ENCODE peak calls at places on chromosomes 11 and 22, in six cellular contexts. L, M, A, H, Q and Z are unnamed samples. For H3K4me1, the result is how much of the 10 kb centered on the place peaks cover.

GRCh38 chr11:123509737-123510578 is 79.9 kb downstream of the GRAMD1B start:
- DNase-seq in Q (no peak), L (no peak), H (peak), A (no peak), M (peak), Z (peak)

GRCh38 chr22:22201185-22201924 is 43.2 kb upstream of the VPREB1 start:
- DNase-seq in L (peak), Q (no peak), A (no peak), M (peak), H (peak), Z (no peak)

GRCh38 chr22:38240734-38241252 is 32.0 kb downstream of the TMEM184B start:
- DNase-seq in M (peak), Q (no peak), L (no peak), A (no peak), H (peak), Z (peak)

GRCh38 chr11:19978668-19979518 is 181.4 kb downstream of the DBX1 start:
- DNase-seq in Q (no peak), A (no peak), H (peak), L (no peak), M (peak), Z (peak)

GRCh38 chr11:69948256-69949141 is 129.3 kb upstream of the FGF3 start:
- DNase-seq in L (no peak), H (no peak), M (peak), A (no peak), Q (no peak), Z (peak)

GRCh38 chr11:17391493-17392355 is 3.3 kb upstream of the KCNJ11 start:
- DNase-seq in A (no peak), Q (no peak), M (no peak), L (no peak), H (no peak), Z (no peak)

GRCh38 chr22:44031111-44031963 is 7.2 kb downstream of the PARVB start:
- DNase-seq in L (peak), H (peak), Q (no peak), M (no peak), A (no peak), Z (no peak)

GRCh38 chr11:10747733-10748132 is 3.3 kb upstream of the CTR9 start:
- DNase-seq in A (no peak), L (no peak), M (no peak), H (no peak), Q (no peak), Z (no peak)

GRCh38 chr22:41576877-41577276 is 12.8 kb downstream of the PMM1 start:
- DNase-seq in Q (no peak), A (no peak), M (peak), L (peak), H (peak), Z (no peak)

GRCh38 chr11:69352181-69352580 is 58.2 kb downstream of the MYEOV start:
- DNase-seq in A (no peak), Q (no peak), H (peak), L (no peak), M (no peak), Z (peak)

GRCh38 chr22:24185501-24186351 is 4.4 kb downstream of the SUSD2 start:
- DNase-seq in M (no peak), H (no peak), Q (no peak), A (no peak), L (no peak), Z (no peak)

GRCh38 chr11:73271936-73272679 is at the start of gene P2RY6:
- DNase-seq in L (no peak), A (no peak), M (peak), Q (no peak), H (no peak), Z (peak)

GRCh38 chr22:36948273-36949055 is 35.0 kb downstream of the CSF2RB start:
- DNase-seq in H (no peak), A (no peak), L (no peak), M (no peak), Q (no peak), Z (peak)

GRCh38 chr22:39967103-39967829 is 7.1 kb downstream of the TMA7B start:
- DNase-seq in H (peak), L (no peak), A (no peak), M (peak), Q (no peak), Z (peak)

GRCh38 chr11:12128191-12128841 is 17.9 kb downstream of the MICAL2 start:
- DNase-seq in M (no peak), H (no peak), L (no peak), A (no peak), Q (no peak), Z (no peak)

GRCh38 chr11:75236062-75236461 is 4.5 kb upstream of the TPBGL start:
- DNase-seq in Q (no peak), L (no peak), M (no peak), A (no peak), H (no peak), Z (no peak)

GRCh38 chr11:64223001-64223651 is 2.9 kb downstream of the TRPT1 start:
- DNase-seq in H (no peak), L (no peak), M (no peak), A (no peak), Q (no peak), Z (no peak)

GRCh38 chr22:37095113-37095512 is 14.4 kb downstream of the TMPRSS6 start:
- DNase-seq in A (no peak), H (no peak), L (no peak), M (no peak), Q (no peak), Z (no peak)

GRCh38 chr11:132962026-132962425 is 570.3 kb downstream of the OPCML start:
- DNase-seq in L (no peak), H (no peak), A (no peak), M (peak), Q (no peak), Z (peak)

DNA sequence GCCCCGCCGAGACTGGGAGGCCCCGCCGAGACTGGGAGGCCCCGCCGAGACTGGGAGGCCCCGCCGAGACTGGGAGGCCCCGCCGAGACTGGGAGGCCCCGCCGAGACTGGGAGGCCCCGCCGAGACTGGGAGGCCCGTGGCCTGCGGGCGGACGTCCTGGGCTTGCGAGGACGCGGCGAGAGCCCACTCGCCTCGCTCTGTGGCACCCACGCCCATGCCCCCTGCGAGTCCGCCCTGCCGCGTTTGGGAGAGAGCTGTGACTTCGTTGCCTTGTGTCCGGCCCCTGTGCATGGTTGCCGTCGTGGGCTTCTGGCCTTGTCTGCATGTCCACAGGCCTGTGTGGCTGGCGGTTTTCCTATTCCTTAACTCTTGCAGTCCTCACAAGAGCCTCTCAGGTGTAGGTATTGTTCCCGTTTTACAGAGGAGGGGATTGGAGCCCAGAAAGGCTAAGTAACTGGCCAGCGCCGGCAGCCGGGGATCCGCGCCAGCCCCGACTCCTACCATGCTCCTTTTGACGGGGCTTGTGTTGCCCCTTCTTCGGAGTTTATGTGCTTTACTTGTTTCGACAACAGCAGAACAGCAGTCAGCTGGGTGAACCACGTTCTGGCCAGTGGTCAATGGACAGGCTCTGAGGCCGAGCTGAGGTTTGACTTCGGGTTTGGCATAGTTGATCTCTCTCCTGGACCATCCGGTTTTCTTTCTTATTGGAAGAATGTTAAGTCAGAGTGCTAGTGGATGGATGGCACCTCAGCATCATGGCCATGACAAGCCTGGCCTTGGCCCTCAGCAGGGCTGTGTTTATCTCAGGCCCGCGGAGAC is 731 bp downstream of the PHRF1 start:
- DNase-seq in L (no peak), H (peak), A (no peak), M (peak), Q (no peak), Z (no peak)
- H3K4me1 ChIP-seq in L (half or more), H (under half), A (under half), M (under half), Q (under half), Z (under half)

GRCh38 chr11:1780700-1781592 is 17.2 kb upstream of the CTSD start:
- DNase-seq in L (no peak), H (no peak), Q (no peak), A (no peak), M (no peak), Z (no peak)
- H3K27ac ChIP-seq in L (no peak), H (no peak), Q (no peak), A (no peak), M (no peak), Z (no peak)

GRCh38 chr22:49951986-49952896 is 8.3 kb upstream of the PIM3 start:
- DNase-seq in Q (no peak), H (peak), A (no peak), M (peak), L (no peak), Z (peak)

GRCh38 chr22:49950396-49950994 is 10.1 kb upstream of the PIM3 start:
- DNase-seq in Q (no peak), M (no peak), A (no peak), L (no peak), H (no peak), Z (no peak)

GRCh38 chr22:49949914-49950292 is 10.7 kb upstream of the PIM3 start:
- DNase-seq in L (no peak), H (no peak), M (no peak), Q (no peak), A (no peak), Z (no peak)

GRCh38 chr22:49951678-49951985 is 8.9 kb upstream of the PIM3 start:
- DNase-seq in A (no peak), L (no peak), Q (no peak), H (no peak), M (no peak), Z (no peak)

GRCh38 chr22:49951001-49951677 is 9.4 kb upstream of the PIM3 start:
- DNase-seq in Q (no peak), H (no peak), A (no peak), L (no peak), M (no peak), Z (no peak)
- H3K4me1 ChIP-seq in Q (under half), H (under half), A (under half), L (under half), M (under half), Z (under half)

GRCh38 chr11:125454047-125454446 is 42.0 kb downstream of the FEZ1 start:
- DNase-seq in M (no peak), L (no peak), A (no peak), Q (no peak), H (no peak), Z (no peak)

GRCh38 chr11:125448136-125448535 is 47.9 kb downstream of the FEZ1 start:
- DNase-seq in Q (no peak), M (peak), L (no peak), H (no peak), A (no peak), Z (peak)

GRCh38 chr11:125452125-125452470 is 44.0 kb downstream of the FEZ1 start:
- DNase-seq in A (no peak), M (no peak), Q (no peak), L (no peak), H (no peak), Z (no peak)

GRCh38 chr11:125449586-125449985 is 46.5 kb downstream of the FEZ1 start:
- DNase-seq in A (no peak), M (no peak), H (no peak), L (no peak), Q (no peak), Z (no peak)

GRCh38 chr11:125451400-125452124 is 44.5 kb downstream of the FEZ1 start:
- DNase-seq in A (no peak), H (peak), Q (peak), M (peak), L (no peak), Z (no peak)
- H3K27ac ChIP-seq in A (no peak), H (peak), Q (peak), M (peak), L (no peak), Z (no peak)

GRCh38 chr22:29628982-29629381 is 25.5 kb downstream of the NF2 start:
- DNase-seq in L (no peak), M (no peak), H (no peak), A (no peak), Q (no peak), Z (no peak)
- H3K4me1 ChIP-seq in L (under half), M (under half), H (half or more), A (under half), Q (under half), Z (half or more)

GRCh38 chr22:31912402-31912733 is 32.0 kb upstream of the YWHAH start:
- DNase-seq in H (no peak), A (no peak), M (no peak), L (no peak), Q (no peak), Z (no peak)
- H3K27ac ChIP-seq in H (no peak), A (no peak), M (no peak), L (no peak), Q (no peak), Z (no peak)